ENCODE peak calls at places on chromosomes 6 and 20, in six cellular contexts. J is stimulated activated CD8-positive, alpha-beta memory T cell treated with anti-CD3 and anti-CD28 coated beads, Interleukin-7, amount 100 ng/mL, for 1 hour; Y is activated gamma-delta T cell treated with Interleukin-2 at 50 U/mL for 16 hours; G is neural crest cell; X is NCI-H1436; E is activated naive CD8-positive, alpha-beta T cell treated with anti-CD3 and anti-CD28 coated beads, Interleukin-2, amount 50 U/mL, for 24 hours. B is an unnamed sample.

GRCh38 chr6:159075506-159076100 is 30.8 kb upstream of the TAGAP start:
- DNase-seq in G (no peak), X (no peak), E (no peak), Y (no peak), J (no peak), B (no peak)

GRCh38 chr6:109458774-109459531 is 3.4 kb upstream of the MICAL1 start:
- DNase-seq in Y (peak; percentile 49), J (no peak), G (no peak), E (peak; percentile 47), X (no peak), B (no peak)

GRCh38 chr6:130967502-130968469 is 95.3 kb downstream of the EPB41L2 start:
- DNase-seq in J (no peak), G (no peak), Y (no peak), E (no peak), X (no peak), B (peak; percentile 7)

GRCh38 chr6:113495521-113495920 is 361.6 kb upstream of the MARCKS start:
- DNase-seq in J (no peak), Y (no peak), E (no peak), X (no peak), G (no peak), B (no peak)

GRCh38 chr6:155436981-155437749 is 18.5 kb downstream of the NOX3 start:
- DNase-seq in J (no peak), G (no peak), X (no peak), Y (no peak), E (no peak), B (no peak)

GRCh38 chr6:142851601-142852000 is 93.4 kb downstream of the HIVEP2 start:
- DNase-seq in X (no peak), G (no peak), Y (no peak), J (no peak), E (no peak), B (no peak)

GRCh38 chr6:25404693-25405169 is 125.6 kb downstream of the CARMIL1 start:
- DNase-seq in J (peak; percentile 9), Y (peak; percentile 17), X (no peak), E (peak; percentile 21), G (no peak), B (no peak)

GRCh38 chr20:2775139-2775538 is 25.3 kb downstream of the CPXM1 start:
- DNase-seq in J (no peak), X (no peak), Y (no peak), G (no peak), E (no peak), B (no peak)

GRCh38 chr20:215796-216195 is 11.3 kb upstream of the DEFB129 start:
- DNase-seq in X (no peak), E (no peak), J (no peak), G (no peak), Y (no peak), B (no peak)

GRCh38 chr6:136612666-136613389 is 62.6 kb upstream of the MAP7 start:
- DNase-seq in E (no peak), Y (no peak), X (no peak), J (no peak), G (no peak), B (no peak)

GRCh38 chr6:90222008-90222407 is 74.6 kb downstream of the BACH2 start:
- DNase-seq in X (no peak), E (no peak), J (no peak), G (no peak), Y (no peak), B (no peak)

GRCh38 chr6:71294121-71294523 is 5.5 kb downstream of the OGFRL1 start:
- DNase-seq in X (no peak), E (no peak), J (no peak), G (no peak), Y (no peak), B (peak; percentile 90)

GRCh38 chr6:1669996-1670395 is 60.3 kb downstream of the FOXC1 start:
- DNase-seq in E (no peak), G (no peak), J (no peak), X (no peak), Y (no peak), B (no peak)

GRCh38 chr6:159249752-159250151 is 80.6 kb downstream of the FNDC1 start:
- DNase-seq in J (no peak), E (no peak), G (no peak), Y (no peak), X (no peak), B (no peak)

B was measured in cerebellar nuclear complex.